ENCODE peak calls at places on chromosome 9, in five cellular contexts. S, J, C, G and V are unnamed samples.
A peak's percentile ranks its signal among the peaks of the same experiment; 100 is the strongest.

GRCh38 chr9:134321571-134321930 is 4.7 kb upstream of the RXRA start:
- DNase-seq in S (no peak), J (no peak), C (no peak), G (no peak), V (no peak)

GRCh38 chr9:119639287-119639955 is 270.2 kb upstream of the BRINP1 start:
- DNase-seq in S (no peak), J (no peak), C (peak; percentile 61), G (no peak), V (no peak)

GRCh38 chr9:81823672-81824554 is 104.3 kb upstream of the SPATA31D4 start:
- DNase-seq in S (no peak), J (peak; percentile 11), C (no peak), G (no peak), V (no peak)

GRCh38 chr9:113463418-113464285 is at the start of gene RGS3:
- DNase-seq in S (no peak), J (no peak), C (no peak), G (peak; percentile 51), V (no peak)

GRCh38 chr9:98780059-98780749 is 16.2 kb downstream of the ANKS6 start:
- DNase-seq in S (no peak), J (no peak), C (no peak), G (no peak), V (no peak)

GRCh38 chr9:85262333-85262732 is 479.4 kb downstream of the AGTPBP1 start:
- DNase-seq in S (no peak), J (no peak), C (no peak), G (no peak), V (no peak)

GRCh38 chr9:134290603-134291451 is 35.4 kb upstream of the RXRA start:
- DNase-seq in S (no peak), J (no peak), C (no peak), G (peak; percentile 4), V (no peak)

GRCh38 chr9:134800791-134801339 is 79.7 kb upstream of the FCN2 start:
- DNase-seq in S (no peak), J (peak; percentile 19), C (peak; percentile 17), G (no peak), V (peak; percentile 11)

GRCh38 chr9:117354252-117354847 is 60.5 kb downstream of the ASTN2 start:
- DNase-seq in S (no peak), J (no peak), C (peak; percentile 67), G (no peak), V (no peak)

GRCh38 chr9:119963258-119963797 is 594.1 kb upstream of the BRINP1 start:
- DNase-seq in S (no peak), J (no peak), C (no peak), G (no peak), V (no peak)

GRCh38 chr9:122200960-122201635 is 27.7 kb downstream of the LHX6 start:
- DNase-seq in S (no peak), J (no peak), C (no peak), G (peak; percentile 58), V (no peak)

GRCh38 chr9:127263664-127264063 is 910 bp upstream of the GARNL3 start:
- DNase-seq in S (no peak), J (no peak), C (peak; percentile 5), G (no peak), V (no peak)

GRCh38 chr9:108565651-108566378 is 290.0 kb downstream of the ACTL7B start:
- DNase-seq in S (no peak), J (peak; percentile 41), C (peak; percentile 85), G (peak; percentile 30), V (peak; percentile 23)

GRCh38 chr9:13607746-13608445 is 328.4 kb upstream of the MPDZ start:
- DNase-seq in S (no peak), J (no peak), C (no peak), G (no peak), V (no peak)

GRCh38 chr9:130043654-130044623 is 950 bp upstream of the FNBP1 start:
- DNase-seq in S (no peak), J (no peak), C (no peak), G (peak; percentile 64), V (no peak)

GRCh38 chr9:124385623-124386022 is 29.6 kb downstream of the PSMB7 start:
- DNase-seq in S (no peak), J (no peak), C (no peak), G (no peak), V (no peak)

GRCh38 chr9:77215874-77216273 is 38.5 kb downstream of the VPS13A start:
- DNase-seq in S (no peak), J (no peak), C (no peak), G (no peak), V (no peak)

GRCh38 chr9:77614671-77615070 is 33.5 kb downstream of the GNA14 start:
- DNase-seq in S (no peak), J (no peak), C (no peak), G (no peak), V (no peak)

GRCh38 chr9:89440548-89440947 is 57.4 kb downstream of the SEMA4D start:
- DNase-seq in S (no peak), J (no peak), C (no peak), G (peak; percentile 77), V (no peak)

GRCh38 chr9:124771021-124771866 is at the start of gene NR6A1:
- DNase-seq in S (peak; percentile 93), J (peak; percentile 92), C (peak; percentile 82), G (peak; percentile 97), V (peak; percentile 96)

GRCh38 chr9:20693068-20693467 is 9.0 kb downstream of the FOCAD start:
- DNase-seq in S (no peak), J (no peak), C (no peak), G (no peak), V (no peak)

GRCh38 chr9:70043689-70044449 is at the start of gene MAMDC2:
- DNase-seq in S (no peak), J (no peak), C (no peak), G (peak; percentile 72), V (no peak)

GRCh38 chr9:30197954-30198353 is 2186.5 kb upstream of the ACO1 start:
- DNase-seq in S (no peak), J (no peak), C (no peak), G (no peak), V (no peak)

GRCh38 chr9:130128251-130128650 is 44.0 kb upstream of the NCS1 start:
- DNase-seq in S (peak; percentile 58), J (no peak), C (no peak), G (no peak), V (no peak)

GRCh38 chr9:86705474-86705873 is 241.8 kb downstream of the GAS1 start:
- DNase-seq in S (no peak), J (no peak), C (no peak), G (no peak), V (no peak)

GRCh38 chr9:100082786-100083185 is 16.0 kb downstream of the ERP44 start:
- DNase-seq in S (no peak), J (no peak), C (no peak), G (no peak), V (no peak)

GRCh38 chr9:78775889-78776288 is 479.0 kb downstream of the PSAT1 start:
- DNase-seq in S (no peak), J (no peak), C (no peak), G (no peak), V (no peak)

GRCh38 chr9:36833954-36834353 is 200.1 kb downstream of the PAX5 start:
- DNase-seq in S (no peak), J (no peak), C (no peak), G (no peak), V (no peak)

GRCh38 chr9:87569008-87569908 is 71.6 kb downstream of the DAPK1 start:
- DNase-seq in S (no peak), J (no peak), C (no peak), G (no peak), V (no peak)

GRCh38 chr9:20505574-20505973 is 116.7 kb downstream of the MLLT3 start:
- DNase-seq in S (no peak), J (no peak), C (no peak), G (no peak), V (no peak)

GRCh38 chr9:23849379-23849778 is 23.3 kb upstream of the ELAVL2 start:
- DNase-seq in S (no peak), J (no peak), C (no peak), G (no peak), V (no peak)

GRCh38 chr9:88826651-88827245 is 164.5 kb upstream of the S1PR3 start:
- DNase-seq in S (no peak), J (no peak), C (no peak), G (no peak), V (no peak)